ENCODE peak calls at places on chromosome 12, in four cellular contexts. Z, S, Y and D are unnamed samples.

GRCh38 chr12:103503546-103504480 is 8.0 kb upstream of the C12orf42 start:
- DNase-seq in S (peak), Z (no peak), Y (no peak), D (peak)

GRCh38 chr12:5260591-5261086 is 171.3 kb upstream of the NTF3 start:
- DNase-seq in Z (no peak), S (no peak), Y (no peak), D (no peak)

GRCh38 chr12:54340845-54341244 is 15.9 kb downstream of the COPZ1 start:
- DNase-seq in Y (no peak), Z (no peak), S (no peak), D (no peak)

GRCh38 chr12:54033106-54033979 is 493 bp downstream of the HOXC5 start:
- DNase-seq in Z (peak), Y (peak), S (peak), D (no peak)

GRCh38 chr12:109393437-109394345 is 46.0 kb downstream of the MYO1H start:
- DNase-seq in S (peak), Y (peak), Z (peak), D (peak)

GRCh38 chr12:25583545-25583944 is 30.5 kb upstream of the LMNTD1 start:
- DNase-seq in Y (no peak), Z (peak), S (peak), D (no peak)

GRCh38 chr12:112386726-112387125 is 4.5 kb upstream of the HECTD4 start:
- DNase-seq in S (no peak), Y (no peak), Z (no peak), D (no peak)

GRCh38 chr12:62679569-62679968 is 212.9 kb downstream of the MON2 start:
- DNase-seq in S (no peak), Z (no peak), Y (no peak), D (no peak)

GRCh38 chr12:1880153-1880845 is 38.2 kb downstream of the CACNA2D4 start:
- DNase-seq in Y (no peak), Z (no peak), S (no peak), D (no peak)

GRCh38 chr12:51118706-51119105 is 35.3 kb upstream of the CSRNP2 start:
- DNase-seq in Y (no peak), S (peak), Z (peak), D (no peak)

GRCh38 chr12:14410841-14411569 is 45.5 kb downstream of the ATF7IP start:
- DNase-seq in Z (peak), Y (no peak), S (no peak), D (no peak)

GRCh38 chr12:90245396-90245795 is 536.8 kb upstream of the ATP2B1 start:
- DNase-seq in Y (no peak), Z (no peak), S (no peak), D (no peak)

GRCh38 chr12:12488823-12489528 is 73.7 kb downstream of the DUSP16 start:
- DNase-seq in Y (no peak), S (no peak), Z (no peak), D (no peak)

GRCh38 chr12:99146185-99146584 is 501.1 kb downstream of the APAF1 start:
- DNase-seq in S (no peak), Y (no peak), Z (no peak), D (no peak)

GRCh38 chr12:52238916-52239649 is 6.0 kb downstream of the KRT7 start:
- DNase-seq in Y (no peak), Z (peak), S (peak), D (no peak)

GRCh38 chr12:67698711-67699603 is 50.4 kb downstream of the DYRK2 start:
- DNase-seq in S (no peak), Z (peak), Y (no peak), D (peak)

GRCh38 chr12:113055594-113056380 is 743 bp upstream of the DTX1 start:
- DNase-seq in Z (no peak), Y (no peak), S (no peak), D (peak)

GRCh38 chr12:26017484-26018211 is 59.2 kb downstream of the RASSF8 start:
- DNase-seq in Y (no peak), S (peak), Z (peak), D (peak)

GRCh38 chr12:97181571-97182265 is 274.7 kb downstream of the NEDD1 start:
- DNase-seq in S (peak), Y (no peak), Z (no peak), D (no peak)

GRCh38 chr12:81354327-81354932 is 276.6 kb downstream of the ACSS3 start:
- DNase-seq in Y (no peak), S (no peak), Z (no peak), D (no peak)

GRCh38 chr12:81896771-81897170 is 137.6 kb upstream of the PPFIA2 start:
- DNase-seq in Y (no peak), Z (no peak), S (no peak), D (no peak)

GRCh38 chr12:754238-754816 is 1.9 kb downstream of the WNK1 start:
- DNase-seq in Y (no peak), S (peak), Z (peak), D (no peak)

GRCh38 chr12:80860206-80860605 is 77.5 kb downstream of the LIN7A start:
- DNase-seq in Z (no peak), S (no peak), Y (no peak), D (no peak)

GRCh38 chr12:60257063-60257462 is 661.2 kb downstream of the SLC16A7 start:
- DNase-seq in Y (no peak), Z (peak), S (peak), D (no peak)

GRCh38 chr12:109310247-109311125 is 1.4 kb upstream of the FOXN4 start:
- DNase-seq in S (no peak), Y (peak), Z (no peak), D (peak)

GRCh38 chr12:42255875-42256261 is 17.8 kb upstream of the YAF2 start:
- DNase-seq in Y (no peak), Z (no peak), S (no peak), D (no peak)

GRCh38 chr12:67116134-67116533 is 153.0 kb upstream of the CAND1 start:
- DNase-seq in S (no peak), Y (no peak), Z (no peak), D (no peak)

GRCh38 chr12:52946334-52946733 is 2.6 kb upstream of the KRT18 start:
- DNase-seq in S (no peak), Y (no peak), Z (no peak), D (no peak)

GRCh38 chr12:91778091-91778819 is 367.4 kb downstream of the BTG1 start:
- DNase-seq in S (peak), Z (no peak), Y (peak), D (peak)

GRCh38 chr12:105672576-105672975 is 342.1 kb downstream of the C12orf75 start:
- DNase-seq in Z (no peak), Y (no peak), S (no peak), D (no peak)

GRCh38 chr12:106149096-106149784 is 10.5 kb upstream of the NUAK1 start:
- DNase-seq in S (peak), Z (peak), Y (no peak), D (no peak)

GRCh38 chr12:124399622-124400021 is 104.7 kb downstream of the RFLNA start:
- DNase-seq in S (no peak), Z (peak), Y (no peak), D (peak)

GRCh38 chr12:27772328-27773049 is 7.5 kb upstream of the KLHL42 start:
- DNase-seq in Z (peak), Y (no peak), S (no peak), D (no peak)

GRCh38 chr12:94207467-94208432 is 59.4 kb downstream of the PLXNC1 start:
- DNase-seq in Y (no peak), S (no peak), Z (peak), D (peak)

GRCh38 chr12:38544357-38545066 is 227.9 kb downstream of the ALG10B start:
- DNase-seq in Z (no peak), S (no peak), Y (no peak), D (no peak)